ENCODE peak calls at places on chromosomes 16 and 17, in eight cellular contexts. B is Caco-2, V is cardiac muscle cell, D is heart right ventricle, C is upper lobe of right lung, H is H7, O is PC-9, G is IMR-90. S is an unnamed sample.
A peak's percentile ranks its signal among the peaks of the same experiment; 100 is the strongest.

GRCh38 chr16:89893642-89894548 is 20.5 kb downstream of the TCF25 start:
- DNase-seq in B (no peak), V (no peak), H (peak; percentile 57), C (no peak), D (no peak), O (no peak), G (no peak), S (peak; percentile 41)

GRCh38 chr16:86732621-86733297 is 154.4 kb downstream of the FOXL1 start:
- DNase-seq in O (no peak), V (peak; percentile 40), D (no peak), H (peak; percentile 81), C (no peak), B (no peak), G (peak; percentile 53), S (no peak)

GRCh38 chr17:286571-286970 is 66.0 kb downstream of the RPH3AL start:
- DNase-seq in H (peak; percentile 63), G (no peak), O (no peak), C (peak; percentile 30), B (no peak), D (no peak), V (no peak), S (peak; percentile 27)

GRCh38 chr16:85028638-85029412 is 1.2 kb downstream of the KIAA0513 start:
- DNase-seq in D (peak; percentile 41), V (peak; percentile 33), O (peak; percentile 50), H (peak; percentile 57), B (peak; percentile 32), G (peak; percentile 47), C (no peak), S (peak; percentile 71)

GRCh38 chr16:1771072-1771863 is at the start of gene NME3:
- DNase-seq in B (no peak), O (peak; percentile 80), V (peak; percentile 71), D (peak; percentile 77), H (peak; percentile 95), G (peak; percentile 56), C (peak; percentile 90), S (peak; percentile 81)

GRCh38 chr16:23330583-23331249 is 28.6 kb downstream of the SCNN1B start:
- DNase-seq in D (no peak), B (no peak), H (no peak), O (peak; percentile 23), C (no peak), G (no peak), V (no peak), S (no peak)

GRCh38 chr16:19288872-19289799 is 3.6 kb downstream of the CLEC19A start:
- DNase-seq in B (no peak), V (no peak), C (no peak), O (no peak), D (no peak), H (no peak), G (no peak), S (no peak)

GRCh38 chr16:3180445-3180878 is 7.5 kb upstream of the OR1F1 start:
- DNase-seq in C (no peak), G (no peak), O (no peak), V (no peak), D (no peak), H (peak; percentile 57), B (no peak), S (no peak)

GRCh38 chr16:8590161-8590688 is at the start of gene TMEM114:
- DNase-seq in G (no peak), D (no peak), V (no peak), H (peak; percentile 88), C (no peak), O (no peak), B (no peak), S (no peak)

GRCh38 chr17:10729334-10730193 is at the start of gene TMEM220:
- DNase-seq in V (peak; percentile 89), D (peak; percentile 73), G (peak; percentile 59), B (no peak), O (no peak), C (peak; percentile 92), H (peak; percentile 92), S (peak; percentile 90)

GRCh38 chr17:39972271-39972670 is 8.3 kb upstream of the PSMD3 start:
- DNase-seq in B (no peak), D (no peak), O (no peak), C (no peak), H (no peak), V (no peak), G (peak; percentile 35), S (no peak)

GRCh38 chr16:83615981-83616380 is 191.8 kb upstream of the HSBP1 start:
- DNase-seq in C (no peak), G (no peak), D (no peak), H (no peak), B (no peak), V (no peak), O (no peak), S (no peak)

GRCh38 chr17:75720656-75721462 is at the start of gene ITGB4:
- DNase-seq in D (no peak), O (peak; percentile 95), G (no peak), C (peak; percentile 91), H (peak; percentile 98), B (peak; percentile 94), V (peak; percentile 6), S (no peak)

GRCh38 chr17:29933379-29933778 is 3.4 kb upstream of the SSH2 start:
- DNase-seq in B (peak; percentile 64), O (no peak), H (peak; percentile 29), C (no peak), V (peak; percentile 66), D (no peak), G (peak; percentile 43), S (no peak)

GRCh38 chr16:67245189-67245585 is 2.1 kb downstream of the FHOD1 start:
- DNase-seq in G (no peak), C (no peak), B (no peak), D (no peak), O (no peak), V (no peak), H (no peak), S (peak; percentile 67)

GRCh38 chr17:34303606-34304005 is 15.6 kb upstream of the CCL8 start:
- DNase-seq in V (no peak), D (no peak), G (no peak), H (no peak), O (no peak), B (no peak), C (no peak), S (no peak)

GRCh38 chr16:11205754-11206459 is 50.1 kb downstream of the SOCS1 start:
- DNase-seq in C (no peak), H (peak; percentile 73), B (no peak), D (no peak), V (peak; percentile 80), O (no peak), G (peak; percentile 42), S (no peak)

GRCh38 chr16:55576369-55576768 is 9.9 kb downstream of the CAPNS2 start:
- DNase-seq in H (no peak), D (peak; percentile 23), O (no peak), V (no peak), B (no peak), C (no peak), G (no peak), S (no peak)

GRCh38 chr17:32876414-32877163 is at the start of gene MYO1D:
- DNase-seq in H (peak; percentile 88), V (no peak), B (peak; percentile 88), D (peak; percentile 29), C (peak; percentile 90), O (peak; percentile 77), G (no peak), S (peak; percentile 59)

GRCh38 chr16:81042821-81043220 is 7.2 kb downstream of the ATMIN start:
- DNase-seq in O (no peak), B (no peak), H (no peak), D (no peak), V (no peak), C (no peak), G (no peak), S (no peak)

GRCh38 chr16:81035975-81036750 is 521 bp downstream of the ATMIN start:
- DNase-seq in D (peak; percentile 12), V (peak; percentile 24), H (peak; percentile 83), G (peak; percentile 11), C (peak; percentile 77), B (peak; percentile 70), O (peak; percentile 18), S (peak; percentile 34)

GRCh38 chr16:81040837-81041236 is 5.2 kb downstream of the ATMIN start:
- DNase-seq in V (no peak), C (no peak), B (no peak), O (no peak), D (no peak), G (no peak), H (no peak), S (no peak)

GRCh38 chr16:81036751-81037350 is 1.2 kb downstream of the ATMIN start:
- DNase-seq in C (no peak), B (no peak), O (peak; percentile 3), G (no peak), V (no peak), H (no peak), D (peak; percentile 55), S (no peak)

DNA sequence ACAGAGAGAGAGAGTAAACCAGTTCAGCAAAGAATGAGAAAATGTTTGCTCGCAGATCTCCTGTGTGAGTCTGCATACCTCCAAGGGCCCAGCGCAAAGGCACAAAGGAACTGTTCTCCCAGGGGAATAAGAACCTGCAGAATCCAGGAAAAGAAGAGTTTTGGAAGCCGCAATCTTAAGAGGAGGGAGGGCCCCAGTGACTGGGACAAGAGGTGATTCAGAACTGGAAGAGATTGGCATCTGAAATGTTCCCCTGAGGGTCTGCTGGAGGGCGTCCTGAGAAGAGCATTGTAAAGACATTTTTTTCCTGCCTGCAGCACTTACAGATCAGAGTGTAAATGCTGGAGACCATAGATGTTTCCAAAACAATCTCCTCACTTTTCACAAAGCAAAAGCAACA is 6.1 kb downstream of the ATMIN start:
- DNase-seq in H (no peak), C (no peak), B (no peak), G (no peak), O (no peak), D (no peak), V (no peak), S (no peak)
- H3K36me3 ChIP-seq in H (peaks cover 22% of the 10 kb centered on the region), C (peaks cover 44% of the 10 kb centered on the region), B (peaks cover 4% of the 10 kb centered on the region), G (peaks cover 31% of the 10 kb centered on the region), O (peaks cover 25% of the 10 kb centered on the region), D (peaks cover 6% of the 10 kb centered on the region), V (peaks cover 30% of the 10 kb centered on the region), S (peaks cover 73% of the 10 kb centered on the region)

DNA sequence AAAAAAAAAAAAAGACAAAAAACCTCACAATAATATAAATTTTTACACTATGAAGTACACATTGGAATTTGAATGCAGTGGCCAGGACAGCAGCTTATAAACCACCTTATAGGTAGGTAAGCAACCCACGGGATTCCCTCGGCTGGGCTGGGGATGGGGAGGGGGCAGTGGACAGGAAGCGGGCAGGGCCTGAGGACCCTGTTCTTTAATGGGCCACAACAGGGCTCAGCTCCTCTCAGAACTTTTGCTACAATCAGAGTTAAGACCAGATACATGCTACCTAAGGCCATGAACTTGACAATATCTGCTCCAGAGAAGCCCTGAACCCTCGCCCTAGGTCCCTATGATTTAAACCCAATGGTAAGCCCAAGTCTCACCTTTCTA is 25.1 kb downstream of the STAT5A start:
- DNase-seq in O (no peak), G (no peak), B (no peak), H (peak; percentile 52), C (no peak), D (no peak), V (no peak), S (no peak)
- H3K36me3 ChIP-seq in O (no peaks in the 10 kb centered on the region), G (peaks cover 47% of the 10 kb centered on the region), B (peaks cover 3% of the 10 kb centered on the region), H (peaks cover 22% of the 10 kb centered on the region), C (peaks cover 76% of the 10 kb centered on the region), D (peaks cover 4% of the 10 kb centered on the region), V (peaks cover 10% of the 10 kb centered on the region), S (peaks cover 9% of the 10 kb centered on the region)

GRCh38 chr16:88610080-88610479 is 28.3 kb upstream of the IL17C start:
- DNase-seq in B (no peak), V (no peak), G (no peak), D (no peak), O (no peak), C (no peak), H (peak; percentile 85), S (no peak)
- H3K36me3 ChIP-seq in B (peaks cover 2% of the 10 kb centered on the region), V (peaks cover 15% of the 10 kb centered on the region), G (peaks cover 47% of the 10 kb centered on the region), D (no peaks in the 10 kb centered on the region), O (no peaks in the 10 kb centered on the region), C (peaks cover 80% of the 10 kb centered on the region), H (peaks cover 7% of the 10 kb centered on the region), S (peaks cover 2% of the 10 kb centered on the region)

GRCh38 chr17:50192873-50193274 is 8.6 kb downstream of the COL1A1 start:
- DNase-seq in B (no peak), V (no peak), O (no peak), H (no peak), G (no peak), D (no peak), C (no peak), S (no peak)
- H3K36me3 ChIP-seq in B (no peaks in the 10 kb centered on the region), V (peaks cover 49% of the 10 kb centered on the region), O (no peaks in the 10 kb centered on the region), H (peaks cover 49% of the 10 kb centered on the region), G (peaks cover 99% of the 10 kb centered on the region), D (no peaks in the 10 kb centered on the region), C (peaks cover 84% of the 10 kb centered on the region), S (peaks cover 9% of the 10 kb centered on the region)